ENCODE peak calls at places on chromosomes 13 and 19, in four cellular contexts. D is left lung, M is astrocyte of the cerebellum, P is heart right ventricle. K is an unnamed sample.

GRCh38 chr13:23921451-23921888 is 24.2 kb upstream of the C1QTNF9B start:
- DNase-seq in D (no peak), M (peak), P (peak), K (no peak)

GRCh38 chr13:44837250-44837649 is 152.0 kb downstream of the NUFIP1 start:
- DNase-seq in D (no peak), P (no peak), M (no peak), K (no peak)

GRCh38 chr13:34357435-34358232 is 539.7 kb downstream of the RFC3 start:
- DNase-seq in P (no peak), D (no peak), M (no peak), K (peak)

GRCh38 chr19:4301590-4302237 is 475 bp downstream of the TMIGD2 start:
- DNase-seq in P (no peak), M (no peak), D (no peak), K (no peak)

GRCh38 chr13:76791290-76791664 is 94.9 kb downstream of the KCTD12 start:
- DNase-seq in P (no peak), D (no peak), M (no peak), K (no peak)

GRCh38 chr19:42193706-42194105 is 23.8 kb downstream of the DEDD2 start:
- DNase-seq in D (no peak), M (no peak), P (no peak), K (no peak)

GRCh38 chr13:48808689-48809088 is 155.0 kb downstream of the CYSLTR2 start:
- DNase-seq in M (no peak), P (no peak), D (no peak), K (no peak)

GRCh38 chr19:47660435-47660832 is 51.5 kb downstream of the BICRA start:
- DNase-seq in D (no peak), M (no peak), P (no peak), K (no peak)

GRCh38 chr19:38653028-38653571 is 5.7 kb downstream of the ACTN4 start:
- DNase-seq in P (no peak), M (no peak), D (no peak), K (no peak)

GRCh38 chr13:59837101-59837500 is 326.6 kb downstream of the DIAPH3 start:
- DNase-seq in M (no peak), D (no peak), P (no peak), K (no peak)

GRCh38 chr13:41468631-41469030 is 11.3 kb downstream of the RGCC start:
- DNase-seq in M (no peak), P (no peak), D (no peak), K (no peak)

GRCh38 chr19:3852614-3853254 is 16.1 kb downstream of the ZFR2 start:
- DNase-seq in D (no peak), M (peak), P (peak), K (peak)

GRCh38 chr13:75685239-75685697 is 49.1 kb downstream of the LMO7 start:
- DNase-seq in M (peak), P (no peak), D (no peak), K (peak)

GRCh38 chr13:67052550-67053237 is 177.4 kb downstream of the PCDH9 start:
- DNase-seq in D (no peak), P (no peak), M (no peak), K (no peak)

GRCh38 chr19:57282011-57282636 is 1.8 kb downstream of the ZNF460 start:
- DNase-seq in D (no peak), P (no peak), M (no peak), K (no peak)
- H3K4me3 ChIP-seq in D (no peak), P (peak), M (peak), K (peak)

DNA sequence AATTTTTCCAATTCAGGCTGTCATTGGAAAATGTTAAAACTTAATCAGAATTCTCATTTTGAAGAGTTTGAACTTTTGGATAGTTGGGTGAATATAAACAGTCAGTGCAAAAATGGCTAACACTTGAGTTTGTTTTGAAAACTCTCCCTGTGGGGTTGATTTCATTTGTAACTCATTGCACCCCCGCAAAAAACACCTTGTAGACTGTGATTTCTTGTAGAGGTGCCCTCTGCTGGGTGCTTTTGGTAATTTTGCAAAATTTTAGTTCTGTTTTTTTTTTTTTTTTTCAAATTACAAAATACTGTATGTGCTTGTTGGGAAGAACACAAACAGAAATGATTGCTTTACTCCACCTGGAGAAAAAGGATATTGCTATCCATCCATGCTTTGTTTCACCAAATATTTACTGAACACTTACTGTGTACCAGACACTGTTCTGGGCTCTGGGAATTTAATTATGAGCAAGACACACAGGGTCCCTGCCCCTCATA is 28.2 kb upstream of the GPI start:
- DNase-seq in M (no peak), D (no peak), P (peak), K (no peak)
- TF ChIP-seq CTCF in M (peak), D (peak), P (peak), K (peak)

DNA sequence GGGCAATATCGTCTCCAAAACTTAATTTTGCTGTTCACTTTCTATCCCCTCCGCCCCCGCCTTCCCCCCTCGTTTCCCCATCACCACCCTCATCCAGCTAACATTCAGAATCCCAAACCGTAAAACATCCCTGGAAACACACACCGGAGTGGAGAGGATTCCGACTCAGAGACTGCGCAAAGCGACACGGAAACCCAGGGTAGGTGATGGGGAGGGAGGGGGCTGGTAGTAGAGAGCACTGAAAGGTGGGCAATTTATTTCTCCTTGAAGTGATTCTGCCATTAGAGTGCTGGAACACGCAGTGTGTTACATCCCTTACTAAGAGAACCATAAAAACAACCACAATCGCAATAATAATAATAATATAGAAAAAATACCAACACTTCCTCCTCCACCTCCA is 1.5 kb downstream of the PCDH20 start:
- DNase-seq in M (no peak), P (no peak), D (no peak), K (no peak)
- H3K4me3 ChIP-seq in M (peak), P (peak), D (peak), K (no peak)

DNA sequence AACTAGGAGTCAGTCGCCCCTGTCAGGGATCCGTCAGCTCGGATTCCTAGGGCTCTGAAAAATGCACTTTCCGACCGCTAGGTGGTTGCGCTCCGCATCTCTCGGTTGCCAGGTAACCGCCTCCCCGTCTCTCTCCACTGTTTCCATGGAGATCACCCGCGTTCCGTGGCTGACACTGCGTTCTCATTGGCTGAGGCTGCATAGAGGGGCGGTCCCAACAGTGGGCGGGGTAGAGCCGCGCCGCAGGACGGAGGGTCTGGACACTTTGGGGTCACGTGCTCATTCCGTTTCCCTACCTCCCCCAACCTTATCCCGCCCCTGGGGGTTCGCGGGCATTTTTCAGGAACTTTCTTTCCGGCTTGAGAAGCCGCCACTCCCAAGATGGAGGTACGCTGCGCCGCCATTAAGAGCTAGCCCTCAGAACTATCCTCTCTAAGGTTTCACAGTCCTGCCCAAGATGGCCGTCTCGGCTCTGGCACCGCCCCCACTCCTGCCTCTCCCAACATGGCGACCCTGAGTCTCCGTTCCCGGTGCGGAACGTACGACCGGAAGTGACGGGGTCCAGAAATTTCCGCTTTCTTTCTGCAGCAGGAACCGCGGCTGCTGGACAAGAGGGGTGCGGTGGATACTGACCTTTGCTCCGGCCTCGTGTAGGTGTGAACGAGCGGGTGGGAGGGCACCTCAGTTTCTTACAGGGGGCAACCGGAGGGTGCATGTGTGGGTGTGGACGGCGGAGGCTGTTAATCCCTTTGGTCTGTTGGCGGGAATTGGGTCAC is at the start of the genes ODAD3 and PRKCSH:
- DNase-seq in D (peak), P (peak), M (peak), K (peak)
- TF ChIP-seq CTCF in D (peak), P (peak), M (peak), K (peak)

GRCh38 chr19:32811151-32811550 is 58.4 kb downstream of the SLC7A9 start:
- DNase-seq in P (no peak), D (no peak), M (no peak), K (no peak)
- H3K4me3 ChIP-seq in P (no peak), D (no peak), M (no peak), K (no peak)

GRCh38 chr19:947090-947706 is 21.4 kb downstream of the ARID3A start:
- DNase-seq in D (no peak), M (no peak), P (no peak), K (no peak)
- TF ChIP-seq CTCF in D (no peak), M (no peak), P (no peak), K (no peak)

DNA sequence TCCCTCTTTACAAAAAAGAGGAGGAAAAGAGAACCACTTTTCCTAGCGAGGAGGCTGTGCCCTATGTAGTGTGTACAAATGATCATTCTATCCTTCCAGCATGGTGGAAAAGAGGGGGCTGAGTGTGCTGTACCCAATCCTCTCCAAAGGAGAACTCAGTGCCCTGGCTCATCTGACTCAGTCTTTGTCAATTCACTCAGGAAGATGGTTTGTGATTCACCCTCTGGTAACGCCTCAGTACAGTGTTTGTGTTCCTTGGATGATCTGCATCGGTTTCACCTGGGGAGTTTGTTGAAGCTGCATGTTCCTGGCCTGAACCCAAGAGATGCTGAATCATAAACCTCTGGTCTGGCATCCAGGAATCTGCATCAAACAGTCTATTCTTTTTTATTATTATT is 18.3 kb upstream of the ENOX1 start:
- DNase-seq in M (peak), D (no peak), P (no peak), K (no peak)
- H3K4me3 ChIP-seq in M (peak), D (no peak), P (no peak), K (peak)

GRCh38 chr19:58021541-58022282 is 12.1 kb upstream of the ZSCAN1 start:
- DNase-seq in D (no peak), M (no peak), P (peak), K (no peak)
- TF ChIP-seq CTCF in D (peak), M (peak), P (peak), K (peak)